ENCODE peak calls at places on chromosomes 3 and 15, in eight cellular contexts. P is activated gamma-delta T cell; J is endothelial cell; X is amniotic stem cell; F is activated naive CD8-positive, alpha-beta T cell treated with anti-CD3 and anti-CD28 coated beads, Interleukin-2, amount 10 ng/mL, durations not matched to agents 7 days and 5 days; W is GM12892; R is tibial artery; Z is EL. C is an unnamed sample.
A peak's percentile ranks its signal among the peaks of the same experiment; 100 is the strongest.

GRCh38 chr3:170829873-170830272 is 40.1 kb downstream of the RPL22L1 start:
- DNase-seq in P (no peak), J (peak; percentile 11), X (no peak), F (no peak), W (no peak), R (no peak), Z (no peak), C (no peak)

GRCh38 chr3:43996379-43997301 is 245.0 kb upstream of the TOPAZ1 start:
- DNase-seq in P (no peak), J (peak; percentile 58), X (no peak), F (peak; percentile 58), W (peak; percentile 32), R (no peak), Z (peak; percentile 65), C (no peak)

GRCh38 chr3:51962854-51963530 is 4.3 kb downstream of the PCBP4 start:
- DNase-seq in P (no peak), J (no peak), X (no peak), F (no peak), W (no peak), R (no peak), Z (no peak), C (no peak)

GRCh38 chr3:167989066-167989465 is 106.7 kb downstream of the GOLIM4 start:
- DNase-seq in P (no peak), J (no peak), X (no peak), F (no peak), W (no peak), R (no peak), Z (no peak), C (no peak)

GRCh38 chr3:128491900-128492352 is 1.1 kb downstream of the GATA2 start:
- DNase-seq in P (no peak), J (no peak), X (no peak), F (peak; percentile 53), W (no peak), R (no peak), Z (no peak), C (no peak)

GRCh38 chr3:179113903-179114302 is 34.3 kb upstream of the PIK3CA start:
- DNase-seq in P (no peak), J (no peak), X (no peak), F (no peak), W (no peak), R (no peak), Z (peak; percentile 14), C (no peak)

GRCh38 chr3:123343296-123344174 is 105.4 kb downstream of the ADCY5 start:
- DNase-seq in P (no peak), J (no peak), X (no peak), F (peak; percentile 21), W (no peak), R (no peak), Z (no peak), C (no peak)

GRCh38 chr15:85402195-85402921 is 22.0 kb downstream of the AKAP13 start:
- DNase-seq in P (no peak), J (no peak), X (no peak), F (no peak), W (no peak), R (no peak), Z (peak; percentile 71), C (no peak)

GRCh38 chr15:32029409-32029861 is 880 bp upstream of the CHRNA7 start:
- DNase-seq in P (no peak), J (peak; percentile 67), X (no peak), F (no peak), W (no peak), R (no peak), Z (no peak), C (no peak)

GRCh38 chr3:153273217-153273616 is 111.2 kb downstream of the RAP2B start:
- DNase-seq in P (no peak), J (no peak), X (no peak), F (no peak), W (no peak), R (no peak), Z (no peak), C (no peak)

GRCh38 chr15:74833376-74834107 is 7.1 kb downstream of the CPLX3 start:
- DNase-seq in P (no peak), J (no peak), X (no peak), F (no peak), W (no peak), R (no peak), Z (no peak), C (no peak)